ENCODE peak calls at places on chromosomes 13 and 19, in six cellular contexts. Q is GM10248; W is heart left ventricle; E is effector CD8-positive, alpha-beta T cell; M is IMR-90; I is uterus. V is an unnamed sample.

GRCh38 chr19:42325896-42326771 is 699 bp downstream of the MEGF8 start:
- DNase-seq in Q (peak; percentile 63), W (no peak), E (peak; percentile 24), M (no peak), I (no peak), V (no peak)

GRCh38 chr13:36453518-36453917 is 21.2 kb downstream of the CCNA1 start:
- DNase-seq in Q (no peak), W (no peak), E (no peak), M (peak; percentile 2), I (no peak), V (no peak)

GRCh38 chr13:19062801-19063200 is 118.8 kb downstream of the TUBA3C start:
- DNase-seq in Q (no peak), W (no peak), E (no peak), M (no peak), I (no peak), V (no peak)

GRCh38 chr19:44968670-44969069 is 13.5 kb downstream of the CLPTM1 start:
- DNase-seq in Q (no peak), W (no peak), E (no peak), M (no peak), I (no peak), V (no peak)

GRCh38 chr19:29714953-29715694 is at the start of gene C19orf12:
- DNase-seq in Q (peak; percentile 81), W (peak; percentile 54), E (peak; percentile 51), M (peak; percentile 23), I (peak; percentile 69), V (peak; percentile 54)

GRCh38 chr13:59043016-59043415 is 1120.7 kb downstream of the DIAPH3 start:
- DNase-seq in Q (no peak), W (no peak), E (no peak), M (no peak), I (no peak), V (no peak)

GRCh38 chr13:102817907-102818306 is 19.0 kb downstream of the BIVM start:
- DNase-seq in Q (no peak), W (no peak), E (no peak), M (no peak), I (no peak), V (no peak)

GRCh38 chr19:10122066-10122465 is 2.4 kb upstream of the EIF3G start:
- DNase-seq in Q (no peak), W (no peak), E (no peak), M (peak; percentile 70), I (no peak), V (no peak)

GRCh38 chr13:104057851-104058250 is 991.6 kb upstream of the SLC10A2 start:
- DNase-seq in Q (no peak), W (no peak), E (no peak), M (no peak), I (no peak), V (no peak)

GRCh38 chr19:16078759-16079707 is 2.7 kb downstream of the TPM4 start:
- DNase-seq in Q (peak; percentile 72), W (peak; percentile 80), E (peak; percentile 41), M (peak; percentile 98), I (peak; percentile 81), V (peak; percentile 36)

GRCh38 chr19:55446060-55446459 is 3.0 kb upstream of the SHISA7 start:
- DNase-seq in Q (no peak), W (no peak), E (no peak), M (no peak), I (no peak), V (no peak)

GRCh38 chr19:2015611-2015950 is at the start of gene BTBD2:
- DNase-seq in Q (no peak), W (peak; percentile 82), E (peak; percentile 27), M (peak; percentile 84), I (peak; percentile 60), V (peak; percentile 62)

GRCh38 chr13:25686831-25687495 is 315.2 kb downstream of the ATP8A2 start:
- DNase-seq in Q (no peak), W (no peak), E (no peak), M (no peak), I (no peak), V (no peak)

GRCh38 chr13:28329395-28330158 is 165.4 kb downstream of the FLT1 start:
- DNase-seq in Q (no peak), W (peak; percentile 27), E (no peak), M (peak; percentile 97), I (peak; percentile 22), V (no peak)

GRCh38 chr13:99018418-99019180 is 40.7 kb upstream of the DOCK9 start:
- DNase-seq in Q (no peak), W (no peak), E (no peak), M (peak; percentile 68), I (no peak), V (no peak)

GRCh38 chr13:39419866-39420265 is 183.1 kb downstream of the LHFPL6 start:
- DNase-seq in Q (no peak), W (no peak), E (no peak), M (no peak), I (no peak), V (no peak)

GRCh38 chr13:109782823-109783411 is 3.5 kb downstream of the IRS2 start:
- DNase-seq in Q (no peak), W (no peak), E (no peak), M (no peak), I (no peak), V (no peak)

GRCh38 chr19:2561895-2562294 is 86.0 kb downstream of the GADD45B start:
- DNase-seq in Q (peak; percentile 87), W (no peak), E (peak; percentile 26), M (no peak), I (no peak), V (no peak)

GRCh38 chr19:6271251-6271650 is 8.5 kb downstream of the MLLT1 start:
- DNase-seq in Q (no peak), W (no peak), E (no peak), M (peak; percentile 43), I (peak; percentile 26), V (no peak)